ENCODE peak calls at places on chromosomes 4 and X, in ten cellular contexts. Y is A673; R is body of pancreas; L is colonic mucosa; C is testis; Q is MM.1S; N is GM12865; G is cardiac fibroblast; P is heart left ventricle; H is CD8-positive, alpha-beta T cell. J is an unnamed sample.

GRCh38 chr4:105092768-105093167 is 53.9 kb upstream of the TET2 start:
- DNase-seq in Y (peak; percentile 48), R (no peak), L (no peak), C (no peak), Q (no peak), N (no peak), G (peak; percentile 83), P (no peak), H (no peak), J (no peak)

GRCh38 chrX:99857455-99857854 is 552.6 kb downstream of the PCDH19 start:
- DNase-seq in Y (no peak), R (no peak), L (no peak), C (no peak), Q (no peak), N (no peak), G (no peak), P (no peak), H (no peak), J (no peak)

GRCh38 chr4:6017030-6017429 is 1.2 kb downstream of the C4orf50 start:
- DNase-seq in Y (no peak), R (no peak), L (no peak), C (no peak), Q (no peak), N (no peak), G (no peak), P (no peak), H (no peak), J (no peak)

GRCh38 chrX:39903937-39904336 is 193.8 kb downstream of the BCOR start:
- DNase-seq in Y (no peak), R (no peak), L (no peak), C (no peak), Q (no peak), N (peak; percentile 8), G (peak; percentile 61), P (no peak), H (no peak), J (peak; percentile 35)

GRCh38 chrX:130171446-130172126 is at the start of gene RAB33A:
- DNase-seq in Y (peak; percentile 37), R (no peak), L (no peak), C (peak; percentile 16), Q (no peak), N (peak; percentile 64), G (no peak), P (no peak), H (peak; percentile 68), J (no peak)

GRCh38 chr4:6258026-6258360 is 11.7 kb upstream of the WFS1 start:
- DNase-seq in Y (no peak), R (no peak), L (no peak), C (no peak), Q (no peak), N (no peak), G (no peak), P (peak; percentile 3), H (no peak), J (no peak)

GRCh38 chrX:71195959-71196727 is 26.9 kb upstream of the GJB1 start:
- DNase-seq in Y (no peak), R (no peak), L (no peak), C (no peak), Q (no peak), N (peak; percentile 33), G (no peak), P (no peak), H (no peak), J (no peak)

GRCh38 chr4:83631066-83631465 is 95.2 kb downstream of the GPAT3 start:
- DNase-seq in Y (no peak), R (no peak), L (no peak), C (no peak), Q (no peak), N (no peak), G (peak; percentile 12), P (no peak), H (no peak), J (peak; percentile 29)

GRCh38 chr4:7212101-7212674 is 19.9 kb downstream of the SORCS2 start:
- DNase-seq in Y (no peak), R (no peak), L (no peak), C (no peak), Q (no peak), N (no peak), G (no peak), P (no peak), H (no peak), J (no peak)

GRCh38 chr4:72846280-72847111 is 223.0 kb downstream of the COX18 start:
- DNase-seq in Y (no peak), R (no peak), L (peak; percentile 23), C (no peak), Q (peak; percentile 92), N (peak; percentile 48), G (peak; percentile 54), P (no peak), H (no peak), J (no peak)

GRCh38 chr4:152659806-152660205 is 20.0 kb downstream of the TMEM154 start:
- DNase-seq in Y (no peak), R (no peak), L (no peak), C (no peak), Q (peak; percentile 89), N (peak; percentile 66), G (no peak), P (no peak), H (no peak), J (no peak)

GRCh38 chrX:46849933-46850332 is 13.1 kb downstream of the RP2 start:
- DNase-seq in Y (no peak), R (no peak), L (no peak), C (no peak), Q (no peak), N (no peak), G (peak; percentile 60), P (no peak), H (no peak), J (no peak)

GRCh38 chr4:104015680-104016079 is 295.9 kb upstream of the TACR3 start:
- DNase-seq in Y (peak; percentile 29), R (no peak), L (no peak), C (peak; percentile 23), Q (peak; percentile 13), N (peak; percentile 53), G (no peak), P (no peak), H (no peak), J (peak; percentile 8)

GRCh38 chr4:4387531-4388311 is 819 bp downstream of the NSG1 start:
- DNase-seq in Y (no peak), R (no peak), L (no peak), C (no peak), Q (no peak), N (no peak), G (no peak), P (no peak), H (peak; percentile 52), J (no peak)

GRCh38 chrX:106397788-106398538 is 213.8 kb upstream of the RADX start:
- DNase-seq in Y (peak; percentile 1), R (no peak), L (no peak), C (no peak), Q (no peak), N (no peak), G (peak; percentile 18), P (no peak), H (no peak), J (peak; percentile 40)

DNA sequence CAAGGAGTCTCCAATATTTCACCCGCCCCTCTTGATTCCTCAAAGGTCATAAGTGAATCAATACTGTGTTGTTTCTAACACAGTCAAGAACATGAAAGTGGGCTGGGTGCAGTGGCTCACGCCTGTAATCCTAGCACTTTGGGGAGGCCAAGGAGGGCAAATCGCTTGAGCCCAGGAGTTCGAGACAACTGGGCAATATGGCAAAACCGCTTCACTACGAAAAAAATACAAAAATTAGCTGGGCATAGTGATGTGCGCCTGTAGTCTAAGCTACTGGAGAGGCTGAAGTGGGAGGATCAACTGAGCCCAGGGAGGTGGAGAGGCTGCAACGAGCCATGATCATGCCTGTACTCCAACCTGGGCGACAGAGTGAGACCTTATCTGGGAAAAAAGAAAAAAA is 3.4 kb downstream of the ACSL1 start:
- DNase-seq in Y (no peak), R (no peak), L (no peak), C (no peak), Q (no peak), N (no peak), G (no peak), P (no peak), H (no peak), J (no peak)
- TF ChIP-seq CTCF in Y (no peak), R (no peak), L (no peak), C (no peak), Q (no peak), N (no peak), G (no peak), P (no peak), H (no peak), J (no peak)

GRCh38 chrX:139156356-139156755 is 374.2 kb upstream of the F9 start:
- DNase-seq in Y (no peak), R (no peak), L (no peak), C (no peak), Q (no peak), N (no peak), G (no peak), P (no peak), H (no peak), J (no peak)

GRCh38 chrX:139158256-139158655 is 372.3 kb upstream of the F9 start:
- DNase-seq in Y (no peak), R (no peak), L (no peak), C (no peak), Q (no peak), N (no peak), G (no peak), P (no peak), H (no peak), J (no peak)
- H3K4me3 ChIP-seq in Y (no peak overlapping the region), R (no peak overlapping the region), L (no peak overlapping the region), C (no peak overlapping the region), Q (no peak overlapping the region), N (no peak overlapping the region), G (no peak overlapping the region), P (no peak overlapping the region), H (no peak overlapping the region), J (no peak overlapping the region)

DNA sequence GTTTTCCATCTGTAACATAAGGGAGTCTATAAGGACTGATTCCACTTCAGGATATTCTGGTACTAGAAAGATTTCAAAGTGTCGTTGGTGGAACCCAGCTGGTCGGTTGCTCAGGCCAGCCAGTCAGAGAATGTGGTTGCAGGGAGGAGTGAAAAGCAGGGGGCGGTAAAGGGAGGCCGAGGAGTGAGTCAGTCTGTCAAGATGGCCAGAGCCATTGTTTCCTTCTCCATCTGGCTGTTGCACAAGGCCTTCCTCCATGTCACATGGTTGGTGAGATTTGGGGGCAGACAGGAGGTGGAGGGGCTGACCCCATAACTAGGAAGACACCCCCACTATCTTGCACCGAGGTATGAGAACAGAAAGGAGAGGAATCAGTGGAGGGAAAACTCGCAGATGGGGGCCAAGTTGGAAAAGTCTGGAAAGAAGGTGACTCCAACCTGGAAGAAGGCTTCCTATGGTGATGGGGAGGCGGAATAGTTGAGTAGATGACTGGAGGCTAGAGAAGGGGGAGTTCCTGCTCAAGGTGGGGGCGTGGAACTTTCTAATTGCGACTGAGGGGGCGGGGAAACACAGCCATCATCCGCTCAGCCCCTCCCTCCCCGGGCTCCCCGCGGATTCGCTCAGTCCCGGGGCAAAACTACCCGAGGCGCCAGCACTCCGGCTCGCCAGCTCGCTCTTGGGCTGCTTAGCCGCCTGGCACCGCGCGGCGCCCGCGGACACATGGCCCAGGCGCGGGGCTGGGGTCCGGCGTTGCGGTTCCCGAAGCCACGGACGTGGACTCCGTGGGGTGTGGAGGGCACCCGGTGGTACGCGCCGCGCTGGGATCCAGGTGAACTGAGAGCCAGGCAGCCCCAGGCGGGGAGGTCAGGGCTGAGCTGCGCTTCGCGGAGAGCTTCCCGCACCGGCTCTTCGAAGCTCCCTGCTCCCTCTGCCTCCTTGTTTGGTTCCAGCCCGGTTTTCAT is 38.5 kb downstream of the STARD8 start:
- DNase-seq in Y (peak; percentile 38), R (no peak), L (no peak), C (no peak), Q (no peak), N (peak; percentile 8), G (peak; percentile 85), P (peak; percentile 77), H (no peak), J (peak; percentile 56)
- TF ChIP-seq CTCF in Y (no peak), R (no peak), L (no peak), C (no peak), Q (no peak), N (no peak), G (peak; percentile 32), P (no peak), H (no peak), J (no peak)

GRCh38 chrX:68431836-68432235 is 1.5 kb downstream of the OPHN1 start:
- DNase-seq in Y (no peak), R (no peak), L (no peak), C (no peak), Q (no peak), N (no peak), G (no peak), P (no peak), H (no peak), J (peak; percentile 40)
- H3K4me3 ChIP-seq in Y (no peak overlapping the region), R (no peak overlapping the region), L (no peak overlapping the region), C (no peak overlapping the region), Q (no peak overlapping the region), N (no peak overlapping the region), G (no peak overlapping the region), P (no peak overlapping the region), H (no peak overlapping the region), J (peak overlapping the region; percentile 60)

J was measured in astrocyte of the spinal cord.